ENCODE peak calls at places on chromosome 4, in six cellular contexts. O is fibroblast of villous mesenchyme, C is fibroblast of pulmonary artery, X is HFF-Myc, G is bronchial epithelial cell, N is stomach. T is an unnamed sample.
A peak's percentile ranks its signal among the peaks of the same experiment; 100 is the strongest.

GRCh38 chr4:42655921-42656735 is 777 bp downstream of the ATP8A1 start:
- DNase-seq in C (no peak), X (no peak), N (peak; percentile 56), G (peak; percentile 2), O (no peak), T (no peak)

GRCh38 chr4:152784490-152785195 is 4.9 kb downstream of the ARFIP1 start:
- DNase-seq in O (peak; percentile 61), G (peak; percentile 30), N (no peak), X (peak; percentile 57), C (peak; percentile 54), T (peak; percentile 32)

GRCh38 chr4:15186826-15187225 is 184.5 kb downstream of the CPEB2 start:
- DNase-seq in O (no peak), N (no peak), C (no peak), G (no peak), X (no peak), T (no peak)

GRCh38 chr4:165861378-165861777 is 11.7 kb upstream of the TLL1 start:
- DNase-seq in C (no peak), G (peak; percentile 22), O (no peak), N (no peak), X (no peak), T (no peak)

GRCh38 chr4:78610546-78611214 is 59.1 kb downstream of the ANXA3 start:
- DNase-seq in X (peak; percentile 46), G (no peak), C (peak; percentile 48), O (peak; percentile 78), N (no peak), T (no peak)

GRCh38 chr4:105765690-105766407 is 57.3 kb downstream of the GSTCD start:
- DNase-seq in N (no peak), G (peak; percentile 94), C (peak; percentile 93), X (peak; percentile 61), O (peak; percentile 86), T (peak; percentile 90)

GRCh38 chr4:89939464-89939863 is 44.8 kb downstream of the MMRN1 start:
- DNase-seq in C (no peak), O (no peak), G (no peak), N (no peak), X (no peak), T (no peak)

GRCh38 chr4:123234966-123235365 is 161.6 kb upstream of the SPRY1 start:
- DNase-seq in N (no peak), X (no peak), G (no peak), O (no peak), C (no peak), T (no peak)

GRCh38 chr4:74624351-74625151 is 169.8 kb downstream of the BTC start:
- DNase-seq in N (no peak), C (peak; percentile 96), O (peak; percentile 97), G (peak; percentile 86), X (peak; percentile 91), T (peak; percentile 81)

GRCh38 chr4:38663021-38663800 is 788 bp upstream of the KLF3 start:
- DNase-seq in O (peak; percentile 29), N (peak; percentile 34), G (peak; percentile 52), C (peak; percentile 49), X (no peak), T (no peak)

GRCh38 chr4:73883306-73883705 is 14.1 kb downstream of the CXCL1 start:
- DNase-seq in G (peak; percentile 77), O (no peak), X (no peak), N (no peak), C (peak; percentile 53), T (peak; percentile 55)

DNA sequence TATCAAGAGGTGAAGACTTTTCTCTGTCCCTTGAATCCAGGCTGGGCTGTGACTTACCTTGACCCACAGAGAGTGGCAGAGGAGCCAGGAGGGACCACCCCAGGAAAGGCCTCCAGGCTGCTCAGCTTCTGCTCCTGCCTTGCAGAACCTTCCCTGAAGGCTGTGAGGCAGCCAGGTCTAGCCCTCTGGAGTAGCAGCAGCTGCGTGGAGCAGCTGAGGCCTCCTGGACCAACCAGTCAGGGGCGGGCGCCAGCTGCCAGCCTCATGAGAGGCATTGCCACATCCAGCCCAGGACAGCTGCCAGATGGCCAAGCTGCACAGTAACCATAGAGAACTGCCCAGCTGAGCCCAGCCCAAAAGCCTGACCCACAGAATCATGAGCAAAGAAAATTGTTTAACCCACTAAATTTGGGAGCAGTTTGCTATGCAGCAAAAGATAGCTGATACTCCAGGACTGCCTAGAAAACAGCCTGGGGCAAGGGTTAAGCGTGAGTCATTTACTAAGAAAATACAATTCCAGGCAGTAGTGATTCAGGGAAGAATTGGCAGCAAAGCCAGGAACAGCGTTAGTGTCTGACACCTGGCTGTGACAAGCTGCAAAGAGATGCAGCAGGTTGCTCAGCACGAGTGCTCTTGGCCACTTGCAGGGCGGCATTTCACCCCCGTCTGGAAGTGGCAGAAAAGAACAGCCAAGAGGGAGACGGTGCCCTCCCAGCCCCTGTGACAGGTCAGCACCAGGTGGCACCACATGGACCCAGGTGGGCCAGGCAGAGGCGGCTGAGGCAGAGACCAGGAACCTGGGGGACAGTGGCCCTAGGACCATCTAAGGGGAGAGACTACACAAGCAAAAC is 14.7 kb upstream of the PDE6B start:
- DNase-seq in G (peak; percentile 89), O (peak; percentile 26), N (no peak), C (peak; percentile 41), X (peak; percentile 9), T (peak; percentile 96)
- TF ChIP-seq CTCF in G (peak; percentile 13), O (no peak), N (no peak), C (no peak), X (no peak), T (no peak)

GRCh38 chr4:157221895-157222763 is 1.6 kb downstream of the GRIA2 start:
- DNase-seq in G (no peak), C (no peak), O (no peak), X (no peak), N (no peak), T (no peak)
- TF ChIP-seq CTCF in G (no peak), C (no peak), O (no peak), X (no peak), N (no peak), T (no peak)

GRCh38 chr4:47839259-47839658 is 1.4 kb upstream of the CORIN start:
- DNase-seq in O (peak; percentile 79), G (no peak), N (no peak), X (no peak), C (peak; percentile 50), T (no peak)
- TF ChIP-seq CTCF in O (peak; percentile 52), G (peak; percentile 21), N (no peak), X (peak; percentile 41), C (peak; percentile 47), T (no peak)

GRCh38 chr4:118683513-118683912 is 1.7 kb upstream of the METTL14 start:
- DNase-seq in C (no peak), X (no peak), N (no peak), G (peak; percentile 7), O (no peak), T (peak; percentile 11)

GRCh38 chr4:118684873-118685811 is at the start of gene METTL14:
- DNase-seq in O (peak; percentile 91), C (peak; percentile 94), G (peak; percentile 80), N (peak; percentile 95), X (peak; percentile 79), T (peak; percentile 92)

GRCh38 chr4:118680808-118681207 is 4.4 kb upstream of the METTL14 start:
- DNase-seq in O (no peak), G (no peak), C (no peak), X (no peak), N (no peak), T (no peak)

GRCh38 chr4:118682928-118683327 is 2.3 kb upstream of the METTL14 start:
- DNase-seq in X (peak; percentile 20), O (peak; percentile 45), C (peak; percentile 49), G (peak; percentile 33), N (no peak), T (peak; percentile 39)
- TF ChIP-seq CTCF in X (peak; percentile 61), O (peak; percentile 46), C (peak; percentile 63), G (peak; percentile 26), N (no peak), T (peak; percentile 22)

GRCh38 chr4:67941074-67941473 is 22.2 kb downstream of the TMPRSS11A start:
- DNase-seq in C (no peak), G (no peak), X (no peak), N (no peak), O (no peak), T (no peak)
- TF ChIP-seq CTCF in C (no peak), G (no peak), X (no peak), N (no peak), O (no peak), T (no peak)

GRCh38 chr4:107740381-107740780 is 20.3 kb upstream of the PAPSS1 start:
- DNase-seq in N (no peak), C (peak; percentile 57), X (no peak), O (no peak), G (peak; percentile 21), T (peak; percentile 24)
- TF ChIP-seq CTCF in N (no peak), C (peak; percentile 44), X (peak; percentile 9), O (peak; percentile 30), G (peak; percentile 16), T (no peak)

DNA sequence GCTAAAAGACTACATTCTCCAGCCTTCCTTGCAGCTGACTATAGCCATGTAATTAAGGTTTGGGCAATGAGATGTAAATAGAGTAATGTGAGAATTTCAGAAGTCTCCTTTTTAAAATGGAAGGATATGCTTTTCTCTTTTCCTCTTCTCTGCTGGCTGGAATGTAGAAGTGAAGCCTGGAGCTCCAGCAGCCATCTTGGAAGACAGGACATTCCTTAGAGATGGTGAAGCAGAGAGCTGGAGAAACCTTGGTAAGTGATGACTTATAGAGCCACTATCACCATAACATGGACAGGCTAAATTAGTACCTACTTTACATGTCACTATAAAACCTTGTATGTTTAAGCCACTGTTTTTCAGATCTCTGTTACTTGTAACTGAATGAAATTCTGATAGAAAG is 48.0 kb downstream of the RASL11B start:
- DNase-seq in X (no peak), N (no peak), G (no peak), O (no peak), C (no peak), T (no peak)
- TF ChIP-seq CTCF in X (no peak), N (no peak), G (no peak), O (no peak), C (no peak), T (no peak)

GRCh38 chr4:113776016-113776415 is 14.5 kb upstream of the CAMK2D start:
- DNase-seq in N (no peak), X (no peak), C (no peak), O (no peak), G (no peak), T (no peak)
- TF ChIP-seq CTCF in N (no peak), X (no peak), C (no peak), O (no peak), G (no peak), T (no peak)

T was measured in MCF 10A.